ENCODE peak calls at places on chromosomes 4 and X, in four cellular contexts. Z is ascending aorta, N is AG04450, I is AG04449. F is an unnamed sample.

GRCh38 chrX:2701600-2701999 is 10.5 kb downstream of the CD99 start:
- DNase-seq in N (no peak), I (no peak), Z (no peak), F (no peak)

GRCh38 chr4:109465065-109465464 is 31.4 kb downstream of the SEC24B start:
- DNase-seq in Z (no peak), N (no peak), I (no peak), F (no peak)

GRCh38 chr4:10643600-10644425 is 40.8 kb downstream of the CLNK start:
- DNase-seq in I (no peak), Z (no peak), N (no peak), F (no peak)

GRCh38 chr4:21801661-21802355 is 146.8 kb downstream of the KCNIP4 start:
- DNase-seq in Z (no peak), N (no peak), I (no peak), F (no peak)

GRCh38 chrX:109077788-109078187 is 341.4 kb upstream of the IRS4 start:
- DNase-seq in I (no peak), Z (no peak), N (no peak), F (no peak)

GRCh38 chr4:89303177-89303576 is 4.4 kb downstream of the GPRIN3 start:
- DNase-seq in I (no peak), Z (peak), N (no peak), F (no peak)

GRCh38 chrX:49309401-49309981 is 6.0 kb downstream of the GAGE10 start:
- DNase-seq in Z (no peak), N (no peak), I (no peak), F (no peak)

GRCh38 chr4:186449954-186450353 is 105.4 kb downstream of the MTNR1A start:
- DNase-seq in Z (no peak), N (no peak), I (no peak), F (no peak)

GRCh38 chrX:2552621-2553297 is 52.0 kb upstream of the DHRSX start:
- DNase-seq in Z (no peak), N (no peak), I (peak), F (peak)

GRCh38 chrX:22800806-22801205 is 199.0 kb upstream of the DDX53 start:
- DNase-seq in I (no peak), N (no peak), Z (no peak), F (no peak)

GRCh38 chrX:39984191-39984956 is 113.4 kb downstream of the BCOR start:
- DNase-seq in I (no peak), N (peak), Z (no peak), F (no peak)

GRCh38 chr4:54541426-54542118 is 116.2 kb upstream of the KIT start:
- DNase-seq in Z (no peak), N (no peak), I (peak), F (no peak)

GRCh38 chr4:155539746-155540145 is 126.9 kb upstream of the GUCY1A1 start:
- DNase-seq in I (no peak), N (no peak), Z (no peak), F (no peak)

GRCh38 chr4:120765271-120765985 is 157.1 kb downstream of the PRDM5 start:
- DNase-seq in N (no peak), I (no peak), Z (no peak), F (no peak)

GRCh38 chr4:87235020-87235671 is 14.7 kb upstream of the KLHL8 start:
- DNase-seq in Z (no peak), I (no peak), N (no peak), F (no peak)

GRCh38 chr4:19382993-19383392 is 868.7 kb upstream of the SLIT2 start:
- DNase-seq in N (no peak), I (no peak), Z (no peak), F (peak)

GRCh38 chr4:123583043-123583442 is 186.4 kb downstream of the SPRY1 start:
- DNase-seq in Z (no peak), I (no peak), N (no peak), F (no peak)

GRCh38 chrX:6041630-6042029 is 187.0 kb downstream of the NLGN4X start:
- DNase-seq in Z (no peak), I (no peak), N (no peak), F (no peak)

GRCh38 chrX:30161043-30161442 is 54.3 kb upstream of the MAGEB2 start:
- DNase-seq in N (no peak), Z (no peak), I (no peak), F (no peak)

GRCh38 chr4:79399076-79399475 is 9.0 kb downstream of the GK2 start:
- DNase-seq in Z (no peak), I (no peak), N (no peak), F (no peak)

GRCh38 chr4:185219551-185220344 is 10.3 kb downstream of the SNX25 start:
- DNase-seq in N (no peak), Z (peak), I (peak), F (no peak)

GRCh38 chr4:109029987-109030386 is 267.1 kb upstream of the ETNPPL start:
- DNase-seq in I (no peak), Z (no peak), N (no peak), F (no peak)

GRCh38 chr4:141013899-141014298 is 119.4 kb downstream of the RNF150 start:
- DNase-seq in Z (no peak), I (no peak), N (no peak), F (no peak)

GRCh38 chr4:5710065-5710961 is 688 bp upstream of the EVC start:
- DNase-seq in I (no peak), N (no peak), Z (no peak), F (no peak)
- TF ChIP-seq CTCF in I (peak), N (peak), Z (peak), F (peak)

GRCh38 chr4:183364025-183364424 is 41.8 kb upstream of the CLDN24 start:
- DNase-seq in N (no peak), Z (no peak), I (no peak), F (no peak)

GRCh38 chr4:183366436-183366835 is 44.2 kb upstream of the CLDN24 start:
- DNase-seq in Z (no peak), I (no peak), N (no peak), F (no peak)

GRCh38 chr4:183360161-183360919 is 38.1 kb upstream of the CLDN24 start:
- DNase-seq in I (no peak), N (no peak), Z (no peak), F (no peak)

GRCh38 chr4:183362036-183362435 is 39.8 kb upstream of the CLDN24 start:
- DNase-seq in Z (no peak), N (no peak), I (no peak), F (no peak)

GRCh38 chr4:183362916-183363542 is 40.8 kb upstream of the CLDN24 start:
- DNase-seq in Z (no peak), N (no peak), I (no peak), F (no peak)
- TF ChIP-seq CTCF in Z (no peak), N (peak), I (peak), F (no peak)

GRCh38 chrX:119693032-119693995 is at the start of gene SEPTIN6:
- DNase-seq in Z (peak), N (no peak), I (no peak), F (no peak)

GRCh38 chrX:119693996-119694451 is 1.1 kb upstream of the SEPTIN6 start:
- DNase-seq in N (no peak), Z (no peak), I (no peak), F (no peak)

GRCh38 chrX:119694601-119695534 is 1.9 kb upstream of the SEPTIN6 start:
- DNase-seq in Z (no peak), I (no peak), N (no peak), F (no peak)

GRCh38 chrX:119696251-119696890 is 3.4 kb upstream of the SEPTIN6 start:
- DNase-seq in Z (no peak), N (no peak), I (no peak), F (no peak)

GRCh38 chrX:119695535-119696050 is 2.6 kb upstream of the SEPTIN6 start:
- DNase-seq in I (no peak), N (no peak), Z (no peak), F (no peak)
- TF ChIP-seq CTCF in I (no peak), N (no peak), Z (no peak), F (no peak)

GRCh38 chr4:111813565-111814140 is 331.6 kb upstream of the FAM241A start:
- DNase-seq in I (no peak), Z (no peak), N (no peak), F (no peak)
- TF ChIP-seq CTCF in I (no peak), Z (no peak), N (no peak), F (no peak)

GRCh38 chrX:110213183-110213582 is 104.7 kb downstream of the AMMECR1 start:
- DNase-seq in Z (no peak), N (no peak), I (no peak), F (no peak)
- TF ChIP-seq CTCF in Z (no peak), N (no peak), I (no peak), F (no peak)